ENCODE peak calls at places on chromosomes 12 and 14, in six cellular contexts. L is NCI-H1694 treated with DMSO at 0.1 percent for 48 hours, D is stomach, C is omental fat pad, O is D341Med, Q is H9. R is an unnamed sample.
A peak's percentile ranks its signal among the peaks of the same experiment; 100 is the strongest.

GRCh38 chr12:127677537-127678131 is 589.3 kb upstream of the TMEM132C start:
- DNase-seq in D (peak; percentile 77), O (peak; percentile 81), L (peak; percentile 21), Q (peak; percentile 87), C (peak; percentile 54), R (peak; percentile 82)

GRCh38 chr14:102547067-102547466 is 37.5 kb upstream of the ANKRD9 start:
- DNase-seq in O (no peak), C (no peak), Q (no peak), L (no peak), D (no peak), R (no peak)

GRCh38 chr12:114692558-114693531 is 8.9 kb upstream of the TBX3 start:
- DNase-seq in C (no peak), L (no peak), Q (peak; percentile 58), D (no peak), O (no peak), R (no peak)

GRCh38 chr14:102902523-102903247 is 19.8 kb upstream of the AMN start:
- DNase-seq in O (peak; percentile 76), C (no peak), D (no peak), L (no peak), Q (no peak), R (no peak)

GRCh38 chr12:88665051-88665450 is 84.8 kb upstream of the KITLG start:
- DNase-seq in Q (no peak), D (no peak), O (no peak), L (no peak), C (no peak), R (peak; percentile 16)

GRCh38 chr14:104788873-104789663 is 6.5 kb downstream of the AKT1 start:
- DNase-seq in L (no peak), O (no peak), Q (no peak), C (no peak), D (no peak), R (no peak)

GRCh38 chr14:34951286-34951685 is 31.5 kb upstream of the SRP54 start:
- DNase-seq in L (no peak), C (no peak), Q (no peak), O (no peak), D (no peak), R (no peak)

GRCh38 chr12:117080707-117081141 is 18.5 kb downstream of the TESC start:
- DNase-seq in O (no peak), D (no peak), Q (no peak), C (no peak), L (no peak), R (no peak)

GRCh38 chr12:38456769-38457168 is 140.2 kb downstream of the ALG10B start:
- DNase-seq in O (no peak), C (no peak), L (no peak), Q (no peak), D (no peak), R (no peak)

GRCh38 chr14:63855272-63855671 is 2.5 kb downstream of the SYNE2 start:
- DNase-seq in O (no peak), D (no peak), Q (no peak), L (no peak), C (no peak), R (no peak)

GRCh38 chr14:53715390-53715730 is 241.3 kb downstream of the BMP4 start:
- DNase-seq in D (no peak), L (no peak), C (no peak), Q (no peak), O (no peak), R (no peak)

GRCh38 chr14:32934891-32935633 is 3.6 kb upstream of the NPAS3 start:
- DNase-seq in C (no peak), Q (peak; percentile 49), O (no peak), D (no peak), L (no peak), R (no peak)